ENCODE peak calls at places on chromosomes 3 and 15, in nine cellular contexts. L is sigmoid colon, H is AG10803, G is A549, Z is OCI-LY7, V is fibroblast of mammary gland, Q is foreskin fibroblast, U is cardiac fibroblast, D is HFF-Myc. R is an unnamed sample.

GRCh38 chr3:46849686-46850467 is 13.4 kb downstream of the MYL3 start:
- DNase-seq in V (peak; percentile 15), L (no peak), H (no peak), Z (no peak), U (no peak), G (no peak), Q (no peak), D (no peak), R (no peak)

GRCh38 chr3:175001091-175001490 is 142.0 kb downstream of the NAALADL2 start:
- DNase-seq in Q (peak; percentile 16), Z (no peak), D (no peak), V (peak; percentile 34), G (no peak), L (no peak), U (no peak), H (peak; percentile 11), R (no peak)

GRCh38 chr3:65793495-65794200 is 245.1 kb downstream of the MAGI1 start:
- DNase-seq in Z (no peak), G (no peak), U (no peak), D (no peak), Q (no peak), L (no peak), H (no peak), V (no peak), R (no peak)

GRCh38 chr15:85381850-85382751 is 1.7 kb downstream of the AKAP13 start:
- DNase-seq in Z (peak; percentile 59), G (peak; percentile 14), D (no peak), Q (no peak), U (no peak), L (no peak), H (peak; percentile 13), V (peak; percentile 56), R (no peak)

GRCh38 chr3:32387512-32387911 is 4.1 kb upstream of the CMTM7 start:
- DNase-seq in D (no peak), U (no peak), Q (no peak), L (no peak), H (no peak), G (no peak), Z (peak; percentile 23), V (no peak), R (no peak)

GRCh38 chr3:122268257-122269024 is 56.6 kb upstream of the CSTA start:
- DNase-seq in H (no peak), L (no peak), V (no peak), D (no peak), Q (no peak), U (no peak), G (no peak), Z (no peak), R (no peak)

GRCh38 chr3:39267631-39268553 is 11.9 kb downstream of the CX3CR1 start:
- DNase-seq in G (no peak), Z (no peak), Q (no peak), H (no peak), D (no peak), U (no peak), V (no peak), L (no peak), R (no peak)

GRCh38 chr15:80999623-81000036 is 1.1 kb upstream of the TLNRD1 start:
- DNase-seq in V (no peak), Z (peak; percentile 77), U (no peak), G (no peak), Q (no peak), D (no peak), H (no peak), L (no peak), R (no peak)

GRCh38 chr3:101720851-101721649 is 3.4 kb upstream of the CEP97 start:
- DNase-seq in V (peak; percentile 42), Q (peak; percentile 67), U (no peak), G (no peak), Z (peak; percentile 18), D (peak; percentile 42), L (no peak), H (peak; percentile 64), R (no peak)

GRCh38 chr3:128351476-128352085 is 115.1 kb downstream of the DNAJB8 start:
- DNase-seq in Q (no peak), U (no peak), L (peak; percentile 46), V (no peak), H (no peak), Z (no peak), G (no peak), D (no peak), R (no peak)

GRCh38 chr15:69554321-69554961 is 101.8 kb downstream of the RPLP1 start:
- DNase-seq in D (no peak), V (no peak), U (peak; percentile 42), H (no peak), G (peak; percentile 90), Z (no peak), Q (no peak), L (no peak), R (no peak)

GRCh38 chr3:123336001-123336400 is 112.9 kb downstream of the ADCY5 start:
- DNase-seq in Z (no peak), G (no peak), Q (no peak), D (no peak), H (no peak), V (no peak), U (no peak), L (peak; percentile 47), R (no peak)

GRCh38 chr15:49875392-49875791 is 243.6 kb downstream of the ATP8B4 start:
- DNase-seq in Z (peak; percentile 20), D (no peak), G (peak; percentile 30), V (no peak), H (no peak), Q (no peak), U (no peak), L (no peak), R (no peak)
- TF ChIP-seq CTCF in Z (peak; percentile 60), D (no peak), G (no peak), V (peak; percentile 4), H (no peak), Q (no peak), U (no peak), L (no peak), R (no peak)

GRCh38 chr15:57385923-57386390 is 9.7 kb downstream of the CGNL1 start:
- DNase-seq in V (no peak), U (no peak), Q (no peak), D (no peak), Z (no peak), L (no peak), H (no peak), G (no peak), R (no peak)
- H3K4me3 ChIP-seq in V (no peak overlapping the region), U (no peak overlapping the region), Q (no peak overlapping the region), D (no peak overlapping the region), Z (no peak overlapping the region), L (no peak overlapping the region), H (no peak overlapping the region), G (no peak overlapping the region), R (no peak overlapping the region)

GRCh38 chr3:82495655-82496054 is 734.2 kb upstream of the GBE1 start:
- DNase-seq in H (no peak), U (no peak), Q (no peak), V (no peak), Z (no peak), L (no peak), G (no peak), D (no peak), R (no peak)

GRCh38 chr3:82494977-82495489 is 733.6 kb upstream of the GBE1 start:
- DNase-seq in H (no peak), D (no peak), V (no peak), U (no peak), Q (no peak), Z (no peak), G (no peak), L (no peak), R (no peak)

GRCh38 chr3:82493858-82494257 is 732.4 kb upstream of the GBE1 start:
- DNase-seq in V (no peak), Q (no peak), L (no peak), U (no peak), Z (no peak), G (no peak), D (no peak), H (no peak), R (no peak)

GRCh38 chr3:82498186-82498585 is 736.7 kb upstream of the GBE1 start:
- DNase-seq in L (no peak), Q (no peak), D (no peak), Z (no peak), U (no peak), H (no peak), V (no peak), G (no peak), R (no peak)

DNA sequence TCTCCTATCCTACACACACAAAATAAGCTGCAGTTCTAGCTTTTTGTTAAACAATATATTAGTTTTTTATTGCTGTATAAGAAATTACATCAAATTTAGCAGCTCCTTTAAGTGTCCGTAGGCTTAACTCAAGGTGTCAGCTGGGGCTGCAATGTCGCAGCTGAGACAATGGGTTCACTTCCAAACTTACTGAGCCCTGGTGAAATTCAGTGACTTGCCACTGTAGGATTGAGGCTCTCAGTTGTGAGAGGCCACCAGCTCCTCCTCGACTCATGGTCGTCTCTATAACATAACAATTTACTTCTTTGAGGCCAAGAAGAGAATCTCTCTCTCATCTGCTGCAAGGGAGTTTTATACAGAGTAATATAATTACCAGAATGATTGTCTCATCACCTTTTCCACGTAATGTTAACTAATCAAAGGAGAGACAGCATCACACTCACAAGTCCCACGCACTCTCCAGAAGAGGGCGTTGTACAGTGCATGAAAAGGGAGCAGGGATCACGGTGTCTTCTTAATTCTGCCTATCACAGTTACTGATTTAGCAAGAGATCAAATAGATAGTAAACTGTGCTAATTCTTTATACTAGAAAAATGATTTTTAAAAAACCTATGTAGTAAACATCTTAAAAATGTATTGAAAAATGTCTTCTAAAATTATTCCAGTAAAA is 735.6 kb upstream of the GBE1 start:
- DNase-seq in L (no peak), D (no peak), V (no peak), Z (peak; percentile 31), Q (no peak), H (no peak), U (no peak), G (peak; percentile 39), R (no peak)
- TF ChIP-seq CTCF in L (no peak), D (no peak), V (no peak), Z (peak; percentile 75), Q (no peak), H (no peak), U (no peak), G (no peak), R (no peak)

GRCh38 chr3:187136347-187136746 is 2.9 kb downstream of the RPL39L start:
- DNase-seq in Z (no peak), G (no peak), H (no peak), L (no peak), Q (no peak), V (no peak), D (no peak), U (no peak), R (no peak)

GRCh38 chr3:187139126-187139894 is at the start of gene RPL39L:
- DNase-seq in V (peak; percentile 78), Q (peak; percentile 77), Z (peak; percentile 98), D (peak; percentile 56), G (peak; percentile 87), L (peak; percentile 87), U (peak; percentile 87), H (peak; percentile 77), R (peak; percentile 67)

GRCh38 chr3:187136936-187137335 is 2.4 kb downstream of the RPL39L start:
- DNase-seq in Z (no peak), Q (peak; percentile 69), D (no peak), V (peak; percentile 83), H (peak; percentile 41), L (no peak), U (peak; percentile 10), G (no peak), R (no peak)

DNA sequence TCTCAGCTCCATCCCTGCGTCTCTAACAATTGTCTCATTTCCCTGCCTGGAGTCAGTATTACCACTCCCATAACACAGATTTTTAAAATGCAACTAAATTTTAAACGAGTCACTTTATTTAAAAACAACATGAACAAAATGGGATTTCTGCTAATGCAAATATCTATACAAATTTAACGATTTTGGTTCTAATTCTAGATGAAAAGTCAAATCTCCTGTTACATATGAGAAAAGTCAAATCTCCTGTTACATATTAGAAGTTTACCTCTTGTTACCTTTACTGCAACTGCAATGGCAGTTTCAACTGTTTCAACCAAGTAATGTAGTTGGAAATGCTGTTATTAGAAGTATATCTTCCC is 578 bp upstream of the RPL39L start:
- DNase-seq in U (no peak), Z (no peak), Q (no peak), G (no peak), D (no peak), V (no peak), L (no peak), H (no peak), R (no peak)
- H3K4me3 ChIP-seq in U (peak overlapping the region; percentile 72), Z (peak overlapping the region; percentile 75), Q (peak overlapping the region; percentile 65), G (peak overlapping the region; percentile 68), D (peak overlapping the region; percentile 62), V (peak overlapping the region; percentile 70), L (peak overlapping the region; percentile 64), H (peak overlapping the region; percentile 82), R (peak overlapping the region; percentile 72)